ENCODE peak calls at places on chromosomes 7 and 10, in eight cellular contexts. One of them, this sample, is unnamed.
A peak's percentile ranks its signal among the peaks of the same experiment; 100 is the strongest.

GRCh38 chr10:58950618-58951017 is 225.8 kb upstream of the PHYHIPL start:
- DNase-seq in suprapubic skin: no peak
- DNase-seq in GM12878: no peak
- DNase-seq in spleen: no peak
- DNase-seq in stomach: no peak
- DNase-seq in transverse colon: no peak
- DNase-seq in K562: no peak
- DNase-seq in HCT116: peak; percentile 12
- DNase-seq in this sample: no peak

GRCh38 chr7:94266278-94266677 is 128.4 kb upstream of the COL1A2 start:
- DNase-seq in suprapubic skin: no peak
- DNase-seq in GM12878: no peak
- DNase-seq in spleen: no peak
- DNase-seq in stomach: no peak
- DNase-seq in transverse colon: no peak
- DNase-seq in K562: no peak
- DNase-seq in HCT116: no peak
- DNase-seq in this sample: no peak

GRCh38 chr7:73519867-73520672 is 2.0 kb downstream of the BAZ1B start:
- DNase-seq in suprapubic skin: peak; percentile 44
- DNase-seq in GM12878: no peak
- DNase-seq in spleen: peak; percentile 62
- DNase-seq in stomach: no peak
- DNase-seq in transverse colon: peak; percentile 12
- DNase-seq in K562: peak; percentile 67
- DNase-seq in HCT116: no peak
- DNase-seq in this sample: no peak

GRCh38 chr7:73850781-73851207 is 8.5 kb upstream of the METTL27 start:
- DNase-seq in suprapubic skin: no peak
- DNase-seq in GM12878: no peak
- DNase-seq in spleen: no peak
- DNase-seq in stomach: no peak
- DNase-seq in transverse colon: peak; percentile 56
- DNase-seq in K562: peak; percentile 81
- DNase-seq in HCT116: peak; percentile 81
- DNase-seq in this sample: no peak

GRCh38 chr7:121872831-121873764 is at the start of gene PTPRZ1:
- DNase-seq in suprapubic skin: no peak
- DNase-seq in GM12878: no peak
- DNase-seq in spleen: no peak
- DNase-seq in stomach: peak; percentile 51
- DNase-seq in transverse colon: no peak
- DNase-seq in K562: no peak
- DNase-seq in HCT116: no peak
- DNase-seq in this sample: no peak

GRCh38 chr7:193538-194256 is 1.3 kb downstream of the FAM20C start:
- DNase-seq in suprapubic skin: no peak
- DNase-seq in GM12878: no peak
- DNase-seq in spleen: no peak
- DNase-seq in stomach: no peak
- DNase-seq in transverse colon: no peak
- DNase-seq in K562: no peak
- DNase-seq in HCT116: no peak
- DNase-seq in this sample: no peak

GRCh38 chr10:75971402-75972211 is 540.2 kb downstream of the LRMDA start:
- DNase-seq in suprapubic skin: no peak
- DNase-seq in GM12878: no peak
- DNase-seq in spleen: no peak
- DNase-seq in stomach: no peak
- DNase-seq in transverse colon: no peak
- DNase-seq in K562: no peak
- DNase-seq in HCT116: no peak
- DNase-seq in this sample: no peak

GRCh38 chr7:111568870-111569462 is 6.7 kb upstream of the IMMP2L start:
- DNase-seq in suprapubic skin: no peak
- DNase-seq in GM12878: no peak
- DNase-seq in spleen: no peak
- DNase-seq in stomach: no peak
- DNase-seq in transverse colon: no peak
- DNase-seq in K562: no peak
- DNase-seq in HCT116: no peak
- DNase-seq in this sample: no peak

GRCh38 chr10:38163617-38164016 is 69.5 kb downstream of the ZNF37A start:
- DNase-seq in suprapubic skin: no peak
- DNase-seq in GM12878: no peak
- DNase-seq in spleen: no peak
- DNase-seq in stomach: no peak
- DNase-seq in transverse colon: no peak
- DNase-seq in K562: no peak
- DNase-seq in HCT116: no peak
- DNase-seq in this sample: no peak

GRCh38 chr10:24466616-24466949 is 257.1 kb downstream of the ARHGAP21 start:
- DNase-seq in suprapubic skin: no peak
- DNase-seq in GM12878: no peak
- DNase-seq in spleen: no peak
- DNase-seq in stomach: no peak
- DNase-seq in transverse colon: no peak
- DNase-seq in K562: no peak
- DNase-seq in HCT116: no peak
- DNase-seq in this sample: no peak

GRCh38 chr10:43064331-43065075 is 12.4 kb upstream of the RET start:
- DNase-seq in suprapubic skin: no peak
- DNase-seq in GM12878: no peak
- DNase-seq in spleen: peak; percentile 62
- DNase-seq in stomach: no peak
- DNase-seq in transverse colon: no peak
- DNase-seq in K562: no peak
- DNase-seq in HCT116: no peak
- DNase-seq in this sample: no peak

GRCh38 chr7:927031-927671 is 27.3 kb downstream of the ADAP1 start:
- DNase-seq in suprapubic skin: peak; percentile 76
- DNase-seq in GM12878: no peak
- DNase-seq in spleen: peak; percentile 70
- DNase-seq in stomach: peak; percentile 16
- DNase-seq in transverse colon: peak; percentile 49
- DNase-seq in K562: no peak
- DNase-seq in HCT116: no peak
- DNase-seq in this sample: no peak

DNA sequence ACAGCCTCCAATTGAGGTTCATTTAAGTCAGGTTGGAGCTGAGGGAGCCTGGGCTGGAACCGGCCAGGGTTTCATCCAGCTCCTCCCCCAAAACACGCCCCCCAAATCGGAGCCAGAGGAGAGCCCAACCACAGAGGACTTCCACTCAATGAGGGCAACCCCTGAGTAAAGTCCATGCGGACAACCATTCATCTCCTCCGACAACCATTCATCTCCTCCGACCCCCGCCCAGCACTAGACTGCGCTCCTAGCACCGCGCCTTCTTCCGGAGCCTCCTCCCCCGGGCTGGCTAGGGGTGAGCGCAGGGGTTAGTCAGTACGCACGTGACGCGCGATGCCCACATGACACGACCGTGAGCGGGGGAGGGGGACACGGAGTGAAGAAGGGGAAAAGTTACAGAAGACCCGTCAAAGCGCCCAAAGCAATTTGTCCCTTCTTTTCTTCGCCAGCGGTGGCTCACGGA is 1.4 kb downstream of the MAGI2 start:
- DNase-seq in suprapubic skin: peak; percentile 92
- DNase-seq in GM12878: no peak
- DNase-seq in spleen: peak; percentile 88
- DNase-seq in stomach: peak; percentile 58
- DNase-seq in transverse colon: peak; percentile 60
- DNase-seq in K562: no peak
- DNase-seq in HCT116: no peak
- DNase-seq in this sample: no peak
- TF ChIP-seq POLR2A in suprapubic skin: no peak
- TF ChIP-seq POLR2A in GM12878: no peak
- TF ChIP-seq POLR2A in spleen: no peak
- TF ChIP-seq POLR2A in stomach: no peak
- TF ChIP-seq POLR2A in transverse colon: peak; percentile 38
- TF ChIP-seq POLR2A in K562: no peak
- TF ChIP-seq POLR2A in HCT116: no peak
- TF ChIP-seq POLR2A in this sample: no peak

DNA sequence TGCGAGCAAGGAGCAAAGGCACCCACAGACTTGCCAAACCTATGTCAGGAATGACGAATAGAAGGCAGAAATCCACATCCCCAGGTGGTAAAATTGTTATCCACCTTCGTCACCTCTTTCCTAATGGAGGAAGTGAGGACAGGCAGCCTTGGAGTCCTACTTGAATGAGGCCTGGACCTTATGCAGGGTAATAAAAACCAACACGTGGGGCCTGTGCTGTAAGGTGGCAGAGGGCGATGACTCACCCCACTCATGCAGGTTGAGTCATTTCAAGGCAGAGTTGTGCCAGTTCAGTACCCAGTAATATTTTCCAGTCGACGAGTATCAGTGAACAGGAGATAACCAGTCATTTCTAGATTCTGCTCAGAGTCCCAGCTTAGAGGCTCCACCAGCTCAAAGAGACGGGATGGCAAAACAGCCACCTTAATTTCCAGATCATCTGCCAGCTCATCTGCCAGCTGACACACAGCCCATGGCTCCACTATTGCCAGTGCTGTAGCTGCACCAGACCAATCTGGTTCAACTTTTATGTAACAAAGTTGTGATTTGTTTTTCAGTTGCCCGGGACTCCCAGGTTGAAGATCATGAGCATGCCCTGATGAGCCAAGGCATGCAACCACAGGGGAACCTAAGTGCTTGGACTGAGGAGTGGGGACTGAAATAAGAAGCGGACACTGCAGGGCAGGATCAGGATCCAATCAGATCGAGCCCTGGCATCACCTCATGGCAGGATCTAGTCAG is 176.2 kb upstream of the ITGB1 start:
- DNase-seq in suprapubic skin: no peak
- DNase-seq in GM12878: peak; percentile 57
- DNase-seq in spleen: no peak
- DNase-seq in stomach: no peak
- DNase-seq in transverse colon: peak; percentile 72
- DNase-seq in K562: no peak
- DNase-seq in HCT116: peak; percentile 99
- DNase-seq in this sample: no peak
- TF ChIP-seq POLR2AphosphoS5 in suprapubic skin: peak; percentile 33
- TF ChIP-seq POLR2AphosphoS5 in GM12878: no peak
- TF ChIP-seq POLR2AphosphoS5 in spleen: no peak
- TF ChIP-seq POLR2AphosphoS5 in stomach: peak; percentile 40
- TF ChIP-seq POLR2AphosphoS5 in transverse colon: peak; percentile 56
- TF ChIP-seq POLR2AphosphoS5 in K562: no peak
- TF ChIP-seq POLR2AphosphoS5 in HCT116: peak; percentile 80
- TF ChIP-seq POLR2AphosphoS5 in this sample: no peak

DNA sequence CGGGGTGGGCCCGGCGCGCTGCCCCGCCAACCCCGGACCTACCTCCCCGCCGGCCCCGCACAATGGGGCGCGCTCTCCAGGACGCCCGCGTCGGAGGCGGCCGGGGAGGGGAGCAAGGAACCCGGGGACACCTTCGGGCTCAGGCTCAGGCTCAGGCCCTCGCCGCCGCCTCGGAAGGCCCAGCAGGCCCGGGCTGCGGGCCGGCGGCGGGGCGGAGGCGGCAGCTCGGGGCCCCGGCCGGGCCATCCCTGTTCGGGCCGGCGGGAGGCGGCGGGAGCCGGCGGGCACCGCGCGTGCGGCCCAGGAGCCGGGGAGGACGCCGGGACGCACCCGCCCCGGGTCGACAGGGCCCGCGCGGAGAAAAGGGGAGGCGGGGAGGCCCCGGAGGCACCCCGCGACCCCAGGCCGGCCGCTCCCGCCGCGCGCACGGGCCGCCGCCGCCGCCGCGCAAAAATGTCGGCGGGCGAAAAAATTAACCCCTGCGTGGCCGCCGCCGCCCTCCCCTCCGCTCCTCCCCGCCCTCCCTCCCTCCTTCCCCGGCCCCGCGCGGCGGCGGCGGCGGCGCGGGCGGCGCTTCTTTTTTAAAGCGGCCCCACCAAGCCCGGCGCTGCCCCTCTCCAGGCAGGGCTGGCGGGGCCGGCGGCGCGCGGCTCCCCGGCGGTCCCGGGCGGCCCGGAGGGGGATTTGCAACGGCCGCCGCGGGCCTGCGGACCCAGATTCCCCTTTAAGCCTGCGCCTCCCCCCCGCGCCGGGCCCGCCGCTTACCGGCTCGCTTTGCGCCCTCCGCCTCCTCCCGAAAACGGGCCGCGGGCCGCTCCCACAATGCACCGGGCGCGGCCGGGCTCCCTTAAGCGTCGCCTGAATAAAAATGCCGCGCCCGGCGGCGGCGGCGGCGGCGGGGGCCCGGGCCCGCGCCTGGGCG is 597 bp downstream of the SEPHS1 start:
- DNase-seq in suprapubic skin: peak; percentile 88
- DNase-seq in GM12878: no peak
- DNase-seq in spleen: peak; percentile 96
- DNase-seq in stomach: peak; percentile 85
- DNase-seq in transverse colon: peak; percentile 87
- DNase-seq in K562: peak; percentile 85
- DNase-seq in HCT116: peak; percentile 41
- DNase-seq in this sample: peak; percentile 66
- TF ChIP-seq POLR2A in suprapubic skin: no peak
- TF ChIP-seq POLR2A in GM12878: no peak
- TF ChIP-seq POLR2A in spleen: no peak
- TF ChIP-seq POLR2A in stomach: no peak
- TF ChIP-seq POLR2A in transverse colon: no peak
- TF ChIP-seq POLR2A in K562: no peak
- TF ChIP-seq POLR2A in HCT116: no peak
- TF ChIP-seq POLR2A in this sample: no peak

GRCh38 chr7:76314042-76314721 is 11.7 kb downstream of the HSPB1 start:
- DNase-seq in suprapubic skin: peak; percentile 98
- DNase-seq in GM12878: peak; percentile 71
- DNase-seq in spleen: peak; percentile 98
- DNase-seq in stomach: peak; percentile 98
- DNase-seq in transverse colon: peak; percentile 98
- DNase-seq in K562: peak; percentile 98
- DNase-seq in HCT116: peak; percentile 88
- DNase-seq in this sample: peak; percentile 93

GRCh38 chr7:76315372-76315771 is 12.9 kb downstream of the HSPB1 start:
- DNase-seq in suprapubic skin: no peak
- DNase-seq in GM12878: no peak
- DNase-seq in spleen: peak; percentile 69
- DNase-seq in stomach: no peak
- DNase-seq in transverse colon: peak; percentile 20
- DNase-seq in K562: peak; percentile 50
- DNase-seq in HCT116: no peak
- DNase-seq in this sample: no peak

DNA sequence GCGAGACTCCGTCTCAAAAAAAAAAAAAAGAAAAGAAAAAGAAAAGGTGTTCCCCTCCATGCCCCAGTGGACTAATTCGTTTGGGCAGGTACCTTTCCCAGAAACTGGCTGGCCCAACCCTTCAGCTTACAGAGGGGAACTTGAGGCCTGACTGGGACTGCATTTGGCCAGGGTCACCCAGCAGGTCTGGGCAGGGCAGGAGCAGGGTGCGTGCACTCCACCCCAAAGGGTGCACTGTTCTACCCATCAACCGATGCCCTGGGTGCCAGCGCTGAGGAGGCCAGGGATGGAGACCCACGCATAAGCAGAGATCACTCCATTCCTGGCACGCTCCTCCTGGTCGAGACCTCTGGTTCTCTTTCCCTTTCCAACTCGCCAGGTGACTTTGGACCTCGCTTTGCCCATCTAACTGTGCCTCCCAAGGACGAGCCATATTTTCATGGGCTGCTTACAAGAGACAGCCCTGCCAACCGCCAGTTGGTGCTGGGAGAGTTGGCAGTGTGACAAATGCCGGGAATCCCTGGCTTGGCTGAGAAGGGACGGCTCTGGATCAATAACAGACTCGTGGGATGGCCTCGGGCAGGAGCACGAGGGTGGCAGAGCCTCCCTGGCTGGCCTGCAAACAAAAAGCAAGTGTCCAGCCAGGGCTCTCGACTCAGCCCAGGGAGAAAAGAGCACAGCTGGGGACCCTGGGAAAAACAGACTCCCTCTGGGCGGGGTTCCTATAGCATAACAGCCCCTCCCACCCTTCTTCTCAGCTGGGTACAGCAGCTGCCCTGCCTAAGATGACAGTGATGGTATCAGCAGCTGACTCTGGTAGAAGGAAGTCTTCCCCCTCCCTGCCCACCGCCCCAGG is 7.9 kb downstream of the HSPB1 start:
- DNase-seq in suprapubic skin: no peak
- DNase-seq in GM12878: no peak
- DNase-seq in spleen: no peak
- DNase-seq in stomach: no peak
- DNase-seq in transverse colon: peak; percentile 47
- DNase-seq in K562: peak; percentile 55
- DNase-seq in HCT116: no peak
- DNase-seq in this sample: no peak
- TF ChIP-seq POLR2AphosphoS5 in suprapubic skin: no peak
- TF ChIP-seq POLR2AphosphoS5 in GM12878: no peak
- TF ChIP-seq POLR2AphosphoS5 in spleen: no peak
- TF ChIP-seq POLR2AphosphoS5 in stomach: no peak
- TF ChIP-seq POLR2AphosphoS5 in transverse colon: no peak
- TF ChIP-seq POLR2AphosphoS5 in K562: no peak
- TF ChIP-seq POLR2AphosphoS5 in HCT116: no peak
- TF ChIP-seq POLR2AphosphoS5 in this sample: no peak

This sample was measured in GM12891.